ENCODE peak calls at places on chromosomes 13 and 19, in six cellular contexts. P is RCC 7860; I is activated CD4-positive, alpha-beta T cell treated with anti-CD3 and anti-CD28 coated beads, Interleukin-2, amount 50 U/mL, for 24 hours; Y is lung; D is NCI-H510A; J is stimulated activated CD8-positive, alpha-beta memory T cell treated with anti-CD3 and anti-CD28 coated beads, Interleukin-7, amount 100 ng/mL, for 24 hours. K is an unnamed sample.

GRCh38 chr19:51185069-51185867 is 39.6 kb upstream of the CD33 start:
- DNase-seq in P (no peak), I (no peak), Y (no peak), D (no peak), J (no peak), K (peak)

GRCh38 chr19:35144600-35145436 is 1.8 kb downstream of the FXYD7 start:
- DNase-seq in P (peak), I (no peak), Y (peak), D (no peak), J (no peak), K (no peak)

GRCh38 chr19:41691268-41691970 is 3.3 kb upstream of the CEACAM7 start:
- DNase-seq in P (no peak), I (no peak), Y (no peak), D (no peak), J (no peak), K (no peak)

GRCh38 chr13:112688560-112689497 is 1.0 kb upstream of the ATP11A start:
- DNase-seq in P (no peak), I (peak), Y (peak), D (no peak), J (no peak), K (no peak)

GRCh38 chr13:102768914-102769313 is 4.7 kb downstream of the TEX30 start:
- DNase-seq in P (no peak), I (no peak), Y (no peak), D (no peak), J (no peak), K (no peak)

GRCh38 chr13:111258637-111259036 is 61.8 kb upstream of the TEX29 start:
- DNase-seq in P (no peak), I (no peak), Y (peak), D (no peak), J (no peak), K (peak)

GRCh38 chr19:34134190-34135032 is 37.9 kb upstream of the LSM14A start:
- DNase-seq in P (peak), I (peak), Y (peak), D (peak), J (peak), K (peak)

GRCh38 chr19:40053491-40053890 is 2.5 kb downstream of the ZNF780B start:
- DNase-seq in P (no peak), I (no peak), Y (no peak), D (no peak), J (no peak), K (no peak)

GRCh38 chr13:44211286-44211685 is 162.3 kb upstream of the SERP2 start:
- DNase-seq in P (no peak), I (no peak), Y (no peak), D (no peak), J (no peak), K (no peak)

GRCh38 chr13:66114127-66114526 is 1116.0 kb downstream of the PCDH9 start:
- DNase-seq in P (no peak), I (no peak), Y (no peak), D (no peak), J (no peak), K (no peak)

GRCh38 chr19:29263305-29264080 is 50.5 kb upstream of the UQCRFS1 start:
- DNase-seq in P (no peak), I (peak), Y (no peak), D (no peak), J (peak), K (no peak)

GRCh38 chr19:32469796-32470195 is 64.2 kb downstream of the DPY19L3 start:
- DNase-seq in P (no peak), I (no peak), Y (no peak), D (no peak), J (no peak), K (no peak)

GRCh38 chr13:63700366-63700765 is 2284.7 kb upstream of the PCDH20 start:
- DNase-seq in P (no peak), I (no peak), Y (no peak), D (no peak), J (no peak), K (no peak)

GRCh38 chr13:105202384-105202783 is 1333.1 kb downstream of the EFNB2 start:
- DNase-seq in P (no peak), I (no peak), Y (no peak), D (no peak), J (no peak), K (no peak)

GRCh38 chr19:36528921-36529518 is 949 bp upstream of the ZNF260 start:
- DNase-seq in P (no peak), I (no peak), Y (no peak), D (no peak), J (peak), K (no peak)

GRCh38 chr13:77409412-77409811 is 82.5 kb upstream of the MYCBP2 start:
- DNase-seq in P (no peak), I (no peak), Y (no peak), D (no peak), J (no peak), K (no peak)

GRCh38 chr19:38974599-38975213 is 836 bp downstream of the FBXO17 start:
- DNase-seq in P (no peak), I (no peak), Y (no peak), D (no peak), J (no peak), K (no peak)

GRCh38 chr13:113401452-113402415 is 37.8 kb upstream of the GRTP1 start:
- DNase-seq in P (no peak), I (no peak), Y (no peak), D (no peak), J (no peak), K (no peak)

GRCh38 chr19:57248646-57249045 is 8.2 kb downstream of the ZNF805 start:
- DNase-seq in P (no peak), I (no peak), Y (no peak), D (no peak), J (no peak), K (peak)

K was measured in osteocyte.